ENCODE peak calls at places on chromosomes 13 and 19, in ten cellular contexts. V is spleen; J is CD4-positive, alpha-beta T cell; D is ascending aorta; H is colonic mucosa; I is AG04450; F is A549; X is CD8-positive, alpha-beta T cell; G is prostate gland; N is left ventricle myocardium inferior. S is an unnamed sample.

GRCh38 chr19:16894080-16894479 is 5.3 kb downstream of the F2RL3 start:
- DNase-seq in N (no peak), X (no peak), I (no peak), V (no peak), G (no peak), J (no peak), D (no peak), H (no peak), F (no peak), S (no peak)

GRCh38 chr13:20528451-20528850 is 2.8 kb upstream of the CRYL1 start:
- DNase-seq in I (no peak), H (no peak), J (no peak), X (no peak), G (no peak), V (no peak), N (no peak), D (no peak), F (no peak), S (no peak)

GRCh38 chr13:105073041-105073440 is 1462.4 kb downstream of the EFNB2 start:
- DNase-seq in N (no peak), F (no peak), X (no peak), J (no peak), H (no peak), D (no peak), V (no peak), G (no peak), I (no peak), S (no peak)

GRCh38 chr13:44004881-44005280 is 125.2 kb downstream of the LACC1 start:
- DNase-seq in H (no peak), F (no peak), I (peak), X (no peak), D (no peak), V (no peak), G (no peak), J (no peak), N (no peak), S (no peak)

GRCh38 chr13:20457670-20458069 is 68.0 kb downstream of the CRYL1 start:
- DNase-seq in G (no peak), F (no peak), H (no peak), V (no peak), I (no peak), N (no peak), X (no peak), J (no peak), D (no peak), S (no peak)

GRCh38 chr13:113086031-113086750 is 19.4 kb upstream of the F7 start:
- DNase-seq in G (no peak), I (no peak), N (no peak), D (no peak), X (no peak), V (peak), F (peak), J (no peak), H (no peak), S (no peak)

GRCh38 chr19:591099-591958 is 1.6 kb downstream of the HCN2 start:
- DNase-seq in D (no peak), J (no peak), V (no peak), X (no peak), F (no peak), N (no peak), G (no peak), I (no peak), H (no peak), S (no peak)

GRCh38 chr13:99159331-99160061 is 41.2 kb upstream of the UBAC2 start:
- DNase-seq in G (no peak), D (no peak), I (no peak), V (no peak), J (no peak), N (no peak), X (no peak), F (no peak), H (no peak), S (no peak)

GRCh38 chr13:55615080-55615479 is 1525.6 kb upstream of the PRR20A start:
- DNase-seq in F (no peak), I (no peak), D (no peak), X (no peak), G (no peak), N (no peak), V (no peak), H (no peak), J (no peak), S (no peak)

GRCh38 chr19:13974073-13974472 is 21.8 kb downstream of the DCAF15 start:
- DNase-seq in D (no peak), X (peak), J (peak), H (no peak), N (no peak), F (peak), G (peak), I (no peak), V (no peak), S (no peak)

GRCh38 chr13:30192320-30193093 is 114.8 kb downstream of the KATNAL1 start:
- DNase-seq in J (no peak), N (no peak), F (no peak), I (no peak), X (no peak), D (no peak), H (no peak), G (no peak), V (no peak), S (no peak)

GRCh38 chr13:46327256-46327655 is 59.8 kb downstream of the RUBCNL start:
- DNase-seq in N (no peak), X (no peak), J (no peak), G (no peak), D (no peak), H (no peak), V (no peak), F (no peak), I (no peak), S (no peak)

GRCh38 chr19:33397536-33398360 is 24.2 kb downstream of the CEBPG start:
- DNase-seq in N (no peak), H (no peak), F (no peak), G (no peak), X (no peak), V (peak), D (no peak), I (no peak), J (no peak), S (no peak)

GRCh38 chr19:39520541-39521204 is 5.7 kb downstream of the SELENOV start:
- DNase-seq in N (no peak), I (no peak), J (no peak), F (no peak), D (no peak), G (no peak), H (no peak), X (no peak), V (peak), S (no peak)

GRCh38 chr19:8363803-8364771 is at the start of gene ANGPTL4:
- DNase-seq in V (peak), J (peak), G (peak), D (no peak), H (peak), X (peak), F (peak), N (peak), I (no peak), S (peak)
- TF ChIP-seq CTCF in V (no peak), J (no peak), G (peak), D (no peak), H (no peak), X (no peak), F (no peak), N (peak), I (peak), S (no peak)

GRCh38 chr19:47511681-47512080 is 3.2 kb downstream of the NAPA start:
- DNase-seq in X (no peak), J (no peak), N (no peak), D (no peak), V (no peak), I (peak), G (no peak), F (no peak), H (no peak), S (no peak)
- H3K27ac ChIP-seq in X (no peak), J (no peak), N (peak), D (peak), V (peak), I (peak), G (peak), F (no peak), H (peak), S (no peak)

DNA sequence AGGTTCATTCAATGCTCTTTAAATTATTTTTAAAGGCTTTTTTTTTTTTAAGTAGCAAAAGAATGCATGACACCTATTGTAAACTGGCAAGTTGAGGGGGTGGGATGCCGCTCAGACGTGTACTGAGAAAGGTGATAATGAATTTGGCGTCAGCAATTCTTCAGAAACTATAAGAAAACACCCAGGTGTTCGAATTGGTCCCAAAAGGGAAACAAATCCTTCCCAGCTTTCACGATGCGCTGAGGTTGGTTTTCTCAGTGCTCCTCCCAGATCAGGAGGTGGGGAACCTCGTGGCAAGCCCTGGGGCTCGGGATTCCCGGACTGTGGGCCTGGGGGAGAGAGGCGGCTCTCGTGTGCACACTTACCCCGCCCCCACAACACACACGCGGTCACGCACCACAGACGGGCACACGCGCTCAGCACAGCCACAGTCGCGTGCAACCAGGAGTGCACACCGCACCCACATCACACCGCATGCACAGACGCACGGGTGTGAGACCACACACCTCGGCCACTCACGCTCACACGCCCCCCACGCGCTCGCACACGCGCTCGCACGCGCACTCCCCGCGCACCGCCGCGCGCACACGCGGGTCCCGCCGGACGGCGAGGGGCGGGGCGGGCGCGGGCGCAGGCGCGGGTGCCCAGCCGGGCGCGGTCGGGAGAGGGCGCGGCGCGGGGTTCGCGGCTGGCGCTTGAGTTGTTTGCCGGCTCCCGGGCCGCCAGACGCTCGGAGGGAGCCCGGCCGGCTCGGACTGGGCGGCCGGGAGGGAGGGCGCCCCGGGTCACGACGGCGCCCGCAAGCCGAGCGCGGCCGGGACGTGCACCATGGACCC is at the start of gene FAM124A:
- DNase-seq in V (peak), X (no peak), D (no peak), J (peak), I (no peak), F (peak), N (peak), H (peak), G (peak), S (no peak)
- TF ChIP-seq CTCF in V (no peak), X (no peak), D (no peak), J (no peak), I (peak), F (peak), N (peak), H (no peak), G (peak), S (no peak)

GRCh38 chr19:3671680-3672574 is 28.3 kb downstream of the PIP5K1C start:
- DNase-seq in D (no peak), X (no peak), F (no peak), G (no peak), V (no peak), H (no peak), I (no peak), J (no peak), N (no peak), S (no peak)
- H3K27ac ChIP-seq in D (peak), X (no peak), F (no peak), G (peak), V (no peak), H (peak), I (peak), J (no peak), N (peak), S (peak)

GRCh38 chr19:29671393-29672076 is 6.3 kb downstream of the PLEKHF1 start:
- DNase-seq in G (peak), F (peak), J (peak), H (no peak), X (peak), N (peak), I (no peak), V (peak), D (no peak), S (peak)
- TF ChIP-seq CTCF in G (no peak), F (no peak), J (peak), H (no peak), X (peak), N (peak), I (peak), V (peak), D (no peak), S (no peak)

DNA sequence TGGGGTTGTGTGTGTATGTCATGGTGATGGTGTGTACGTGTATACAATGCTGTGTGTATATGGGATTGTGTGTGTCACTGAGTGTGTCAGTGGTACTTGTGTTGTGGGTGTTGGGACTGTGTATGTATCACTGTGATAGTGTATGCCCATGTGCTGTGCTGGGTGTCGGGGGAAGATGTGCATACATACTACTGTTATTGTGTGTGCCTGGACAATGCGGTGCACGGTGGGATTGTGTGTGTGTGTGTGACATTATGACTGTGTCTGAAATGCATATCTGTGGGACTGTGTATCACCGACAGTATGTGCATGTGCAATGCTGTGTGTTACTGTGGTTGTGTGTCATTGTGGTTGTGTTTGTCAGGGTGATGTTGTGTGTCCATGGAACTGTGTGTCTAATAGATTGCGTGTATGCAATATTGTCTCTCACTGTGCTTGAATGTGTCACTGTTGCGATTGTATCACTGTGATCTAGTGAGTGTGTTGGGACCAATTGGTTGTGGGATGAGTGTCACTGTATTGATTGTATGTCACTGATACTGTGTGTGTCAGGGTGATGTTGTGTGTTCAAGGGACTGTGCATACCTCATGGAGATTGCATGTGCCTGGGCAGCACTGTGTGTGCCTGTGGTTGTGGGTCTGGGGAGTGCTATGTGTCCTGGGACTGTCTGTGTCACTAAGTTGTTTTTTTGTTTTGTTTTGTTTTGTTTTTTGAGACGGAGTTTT is 11.1 kb upstream of the BBC3 start:
- DNase-seq in V (no peak), I (no peak), X (no peak), D (no peak), F (peak), J (no peak), N (no peak), H (no peak), G (no peak), S (no peak)
- H3K27ac ChIP-seq in V (no peak), I (no peak), X (no peak), D (peak), F (no peak), J (peak), N (peak), H (no peak), G (no peak), S (no peak)

GRCh38 chr13:50801087-50801931 is 42.2 kb downstream of the DLEU7 start:
- DNase-seq in X (peak), H (peak), N (no peak), V (no peak), I (peak), J (peak), D (no peak), G (peak), F (peak), S (peak)
- TF ChIP-seq CTCF in X (peak), H (peak), N (peak), V (peak), I (peak), J (peak), D (peak), G (peak), F (peak), S (peak)

DNA sequence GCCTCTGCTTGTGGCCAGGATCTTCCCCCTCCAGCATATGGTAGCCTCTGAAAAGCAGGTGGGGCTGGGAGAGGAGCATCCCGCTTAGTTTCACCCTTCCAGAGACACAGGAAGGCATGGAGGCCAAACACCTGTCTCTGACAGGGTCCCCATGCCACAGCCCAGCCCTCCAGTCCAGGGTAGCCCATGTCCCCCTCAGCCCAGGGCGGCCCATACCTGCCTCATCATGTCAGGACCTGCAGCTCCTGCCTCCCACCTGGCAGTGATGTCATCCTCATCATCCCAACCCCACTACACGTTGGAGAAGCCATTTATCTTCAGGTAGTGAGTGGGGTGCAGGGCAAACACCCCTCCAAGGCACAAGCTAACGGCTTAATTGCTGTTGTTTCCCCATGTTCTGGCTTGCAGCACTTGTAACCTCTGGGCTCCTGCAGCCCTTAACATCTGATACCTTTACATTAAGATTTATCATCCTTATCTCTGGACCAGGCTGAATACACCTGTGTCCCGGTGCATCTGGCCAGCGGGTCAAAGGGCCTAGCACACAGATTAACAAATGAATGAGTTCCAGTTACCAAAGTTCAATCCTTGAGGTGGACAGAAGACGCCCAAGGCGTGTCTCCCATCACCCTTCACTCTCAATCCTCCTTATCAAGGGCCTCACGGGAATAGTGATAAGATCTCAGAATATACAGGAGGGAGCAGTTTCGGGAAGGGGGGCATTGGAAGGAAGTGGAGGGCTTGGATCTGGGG is 22.2 kb downstream of the ZNF175 start:
- DNase-seq in I (no peak), D (no peak), F (no peak), V (no peak), H (no peak), N (no peak), J (no peak), X (no peak), G (no peak), S (no peak)
- H3K27ac ChIP-seq in I (no peak), D (no peak), F (peak), V (no peak), H (no peak), N (peak), J (no peak), X (peak), G (peak), S (no peak)

GRCh38 chr13:21677075-21677628 is 6.3 kb downstream of the FGF9 start:
- DNase-seq in D (no peak), J (no peak), X (no peak), H (no peak), I (no peak), G (no peak), V (no peak), N (no peak), F (no peak), S (no peak)

GRCh38 chr13:21675095-21676007 is 4.5 kb downstream of the FGF9 start:
- DNase-seq in H (peak), N (peak), D (no peak), F (no peak), J (peak), G (no peak), I (no peak), X (peak), V (peak), S (no peak)

GRCh38 chr13:21674271-21675009 is 3.6 kb downstream of the FGF9 start:
- DNase-seq in X (peak), I (no peak), V (peak), F (no peak), J (peak), G (no peak), H (peak), N (peak), D (no peak), S (no peak)

GRCh38 chr13:21673592-21674270 is 2.9 kb downstream of the FGF9 start:
- DNase-seq in I (no peak), F (peak), G (no peak), J (peak), H (peak), D (no peak), N (peak), X (peak), V (peak), S (no peak)

GRCh38 chr13:21676611-21677021 is 5.7 kb downstream of the FGF9 start:
- DNase-seq in N (no peak), F (no peak), D (no peak), G (no peak), X (no peak), I (no peak), H (peak), V (no peak), J (no peak), S (no peak)
- TF ChIP-seq CTCF in N (peak), F (no peak), D (no peak), G (no peak), X (no peak), I (no peak), H (no peak), V (no peak), J (no peak), S (no peak)

GRCh38 chr19:2097330-2098327 is 914 bp downstream of the IZUMO4 start:
- DNase-seq in D (no peak), H (no peak), G (peak), F (no peak), X (no peak), N (no peak), J (no peak), I (no peak), V (peak), S (no peak)
- H3K27ac ChIP-seq in D (peak), H (peak), G (peak), F (no peak), X (peak), N (peak), J (peak), I (no peak), V (no peak), S (no peak)